ENCODE peak calls at places on chromosomes 5 and 9, in five cellular contexts. Y is BE2C, B is endothelial cell, L is GM13976, D is heart right ventricle. Z is an unnamed sample.

GRCh38 chr5:22649076-22649475 is 204.1 kb downstream of the CDH12 start:
- DNase-seq in D (no peak), L (no peak), Y (peak), B (no peak), Z (no peak)

GRCh38 chr9:111622626-111623025 is 8.5 kb upstream of the DNAJC25 start:
- DNase-seq in B (no peak), Y (no peak), L (no peak), D (no peak), Z (peak)

GRCh38 chr9:33148367-33149019 is 18.6 kb downstream of the B4GALT1 start:
- DNase-seq in D (no peak), B (no peak), L (no peak), Y (no peak), Z (peak)

GRCh38 chr9:84819446-84819845 is 149.9 kb downstream of the NTRK2 start:
- DNase-seq in Y (no peak), L (no peak), D (no peak), B (no peak), Z (no peak)

GRCh38 chr9:111297061-111297824 is 32.8 kb downstream of the OR2K2 start:
- DNase-seq in Y (no peak), L (no peak), D (no peak), B (no peak), Z (no peak)

GRCh38 chr5:124866355-124867063 is 120.1 kb upstream of the ZNF608 start:
- DNase-seq in Y (peak), B (no peak), L (no peak), D (no peak), Z (no peak)

GRCh38 chr5:32523625-32524024 is 61.7 kb upstream of the SUB1 start:
- DNase-seq in B (no peak), Y (peak), D (no peak), L (no peak), Z (no peak)

GRCh38 chr9:98533866-98534265 is 174.9 kb downstream of the GABBR2 start:
- DNase-seq in B (no peak), D (no peak), L (no peak), Y (no peak), Z (no peak)

GRCh38 chr5:10642367-10642766 is 78.5 kb downstream of the ANKRD33B start:
- DNase-seq in L (no peak), D (no peak), Y (no peak), B (no peak), Z (peak)

GRCh38 chr5:175707751-175708375 is 50.0 kb downstream of the HRH2 start:
- DNase-seq in B (no peak), Y (no peak), D (no peak), L (no peak), Z (peak)

GRCh38 chr9:137236238-137236935 is 4.7 kb upstream of the TUBB4B start:
- DNase-seq in B (peak), Y (peak), L (peak), D (peak), Z (peak)

GRCh38 chr9:136107953-136108647 is 10.6 kb downstream of the TMEM250 start:
- DNase-seq in Y (peak), L (no peak), D (no peak), B (no peak), Z (no peak)

GRCh38 chr5:142734904-142735190 is 35.3 kb upstream of the ARHGAP26 start:
- DNase-seq in D (no peak), B (no peak), Y (no peak), L (no peak), Z (no peak)

GRCh38 chr9:137189297-137190295 is 1.1 kb downstream of the SSNA1 start:
- DNase-seq in B (no peak), D (no peak), L (no peak), Y (no peak), Z (no peak)

GRCh38 chr9:116395409-116396037 is 241.9 kb downstream of the PAPPA start:
- DNase-seq in B (no peak), L (no peak), Y (no peak), D (no peak), Z (no peak)

GRCh38 chr9:4380406-4380805 is 80.5 kb upstream of the GLIS3 start:
- DNase-seq in B (no peak), D (no peak), L (no peak), Y (no peak), Z (no peak)

GRCh38 chr5:78905084-78905938 is 79.8 kb downstream of the ARSB start:
- DNase-seq in B (no peak), D (no peak), Y (no peak), L (peak), Z (no peak)

GRCh38 chr5:923473-923873 is 30.8 kb downstream of the TRIP13 start:
- DNase-seq in B (peak), L (peak), D (peak), Y (peak), Z (peak)

GRCh38 chr9:133477992-133478850 is 678 bp downstream of the SLC2A6 start:
- DNase-seq in L (peak), Y (peak), B (peak), D (peak), Z (no peak)

GRCh38 chr9:134050726-134051125 is 17.1 kb downstream of the BRD3 start:
- DNase-seq in D (no peak), B (no peak), Y (no peak), L (no peak), Z (no peak)

GRCh38 chr5:173645437-173645807 is 29.0 kb upstream of the BOD1 start:
- DNase-seq in L (no peak), B (no peak), Y (no peak), D (no peak), Z (no peak)

GRCh38 chr9:137550958-137551655 is 572 bp upstream of the MRPL41 start:
- DNase-seq in B (peak), Y (no peak), L (no peak), D (no peak), Z (no peak)

GRCh38 chr9:110526426-110526825 is 53.1 kb downstream of the SVEP1 start:
- DNase-seq in D (no peak), B (no peak), L (no peak), Y (no peak), Z (no peak)

GRCh38 chr9:108672475-108673065 is 183.2 kb downstream of the ACTL7B start:
- DNase-seq in B (no peak), D (no peak), Y (no peak), L (no peak), Z (no peak)

GRCh38 chr9:135344523-135344901 is 135.1 kb upstream of the PPP1R26 start:
- DNase-seq in B (no peak), Y (no peak), L (no peak), D (no peak), Z (peak)

GRCh38 chr9:36789886-36790285 is 217.2 kb downstream of the MELK start:
- DNase-seq in B (no peak), Y (no peak), D (no peak), L (no peak), Z (no peak)

GRCh38 chr9:132609829-132610228 is 27.4 kb downstream of the BARHL1 start:
- DNase-seq in Y (no peak), B (no peak), L (no peak), D (no peak), Z (no peak)

GRCh38 chr9:91100878-91101450 is 260.8 kb downstream of the AUH start:
- DNase-seq in B (no peak), L (no peak), D (peak), Y (no peak), Z (peak)

GRCh38 chr9:111158375-111158774 is 120.1 kb upstream of the LPAR1 start:
- DNase-seq in L (no peak), Y (peak), B (no peak), D (no peak), Z (no peak)

GRCh38 chr9:135992486-135993408 is 31.6 kb upstream of the UBAC1 start:
- DNase-seq in B (peak), L (peak), D (peak), Y (peak), Z (peak)

GRCh38 chr5:1474183-1474839 is 29.1 kb upstream of the SLC6A3 start:
- DNase-seq in Y (no peak), B (no peak), D (no peak), L (no peak), Z (no peak)

GRCh38 chr5:146906803-146907202 is 28.2 kb upstream of the PPP2R2B start:
- DNase-seq in D (no peak), Y (peak), L (no peak), B (peak), Z (no peak)

GRCh38 chr9:93531374-93531773 is 45.0 kb upstream of the PHF2 start:
- DNase-seq in Y (no peak), L (no peak), D (no peak), B (no peak), Z (no peak)
- TF ChIP-seq CTCF in Y (peak), L (no peak), D (no peak), B (no peak), Z (no peak)

GRCh38 chr5:149688406-149688805 is 41.7 kb upstream of the PPARGC1B start:
- DNase-seq in Y (no peak), L (no peak), D (no peak), B (no peak), Z (no peak)

GRCh38 chr5:149685494-149685893 is 44.6 kb upstream of the PPARGC1B start:
- DNase-seq in L (no peak), B (no peak), Y (no peak), D (no peak), Z (no peak)

GRCh38 chr5:149684371-149684770 is 45.7 kb upstream of the PPARGC1B start:
- DNase-seq in D (no peak), B (no peak), Y (no peak), L (no peak), Z (no peak)

GRCh38 chr5:149682532-149683076 is 47.5 kb upstream of the PPARGC1B start:
- DNase-seq in Y (no peak), L (no peak), B (no peak), D (no peak), Z (no peak)

GRCh38 chr5:149687789-149688188 is 42.3 kb upstream of the PPARGC1B start:
- DNase-seq in L (no peak), B (no peak), D (no peak), Y (no peak), Z (no peak)
- TF ChIP-seq CTCF in L (no peak), B (no peak), D (no peak), Y (no peak), Z (no peak)

DNA sequence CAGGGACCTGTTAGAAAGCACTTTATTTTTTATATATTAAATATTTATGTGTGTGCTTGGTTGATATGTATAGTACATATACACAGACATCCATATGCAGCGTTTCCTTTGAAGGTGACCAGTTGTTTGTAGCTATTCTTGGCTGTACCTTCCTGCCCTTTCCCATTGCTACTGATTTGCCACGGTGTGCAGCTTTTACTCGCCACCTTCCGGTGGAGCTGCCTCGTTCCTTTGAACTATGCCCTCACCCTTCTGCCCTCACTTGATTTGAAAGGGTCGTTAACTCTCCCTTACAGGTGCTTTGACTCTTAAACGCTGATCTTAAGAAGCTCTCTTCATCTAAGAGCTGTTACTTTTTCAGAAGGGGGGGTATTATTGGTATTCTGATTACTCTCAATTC is 20.5 kb downstream of the RGMB start:
- DNase-seq in L (no peak), B (no peak), Y (no peak), D (no peak), Z (no peak)
- TF ChIP-seq CTCF in L (no peak), B (no peak), Y (no peak), D (no peak), Z (no peak)

GRCh38 chr5:137921931-137922330 is 32.7 kb downstream of the PKD2L2 start:
- DNase-seq in L (no peak), Y (no peak), B (no peak), D (no peak), Z (no peak)

GRCh38 chr5:137923856-137924255 is 34.6 kb downstream of the PKD2L2 start:
- DNase-seq in Y (no peak), L (no peak), B (no peak), D (no peak), Z (no peak)
- TF ChIP-seq CTCF in Y (peak), L (no peak), B (no peak), D (no peak), Z (no peak)

DNA sequence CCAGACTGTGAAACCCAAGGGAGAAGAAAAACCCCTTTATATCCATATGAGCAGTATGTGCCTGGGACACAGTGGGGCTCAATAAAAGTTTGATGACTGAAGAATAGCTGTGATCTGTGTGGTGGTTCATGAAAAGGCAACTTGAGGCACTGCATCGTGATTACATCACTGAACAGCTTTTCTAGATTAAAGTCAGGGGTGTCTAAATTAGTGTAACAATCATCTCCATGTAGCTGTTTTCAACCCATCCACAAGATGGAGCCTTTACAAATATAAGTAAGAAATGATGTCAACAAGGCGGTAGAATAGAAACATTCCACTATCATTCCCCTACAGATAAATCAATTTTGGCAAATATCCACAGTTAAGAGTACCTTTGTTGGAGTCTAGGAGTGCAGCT is 55.5 kb downstream of the PRRC1 start:
- DNase-seq in B (no peak), Y (no peak), D (no peak), L (peak), Z (no peak)
- TF ChIP-seq CTCF in B (peak), Y (no peak), D (peak), L (no peak), Z (no peak)

GRCh38 chr5:135174315-135175096 is 140.5 kb upstream of the PITX1 start:
- DNase-seq in B (no peak), Y (no peak), L (no peak), D (no peak), Z (no peak)
- TF ChIP-seq CTCF in B (no peak), Y (peak), L (no peak), D (no peak), Z (no peak)